ENCODE peak calls at places on chromosome 10, in five cellular contexts. One of them, this sample, is unnamed.

GRCh38 chr10:110865184-110865803 is 6.4 kb upstream of the PDCD4 start:
- DNase-seq in suprapubic skin: no peak
- DNase-seq in osteocyte: no peak
- DNase-seq in cardiac muscle cell: no peak
- DNase-seq in heart left ventricle: no peak
- DNase-seq in this sample: no peak

GRCh38 chr10:7819126-7819470 is 793 bp downstream of the TAF3 start:
- DNase-seq in suprapubic skin: no peak
- DNase-seq in osteocyte: no peak
- DNase-seq in cardiac muscle cell: peak; percentile 67
- DNase-seq in heart left ventricle: peak; percentile 26
- DNase-seq in this sample: no peak

GRCh38 chr10:33790506-33791283 is 456.2 kb upstream of the NRP1 start:
- DNase-seq in suprapubic skin: no peak
- DNase-seq in cardiac muscle cell: no peak
- DNase-seq in osteocyte: no peak
- DNase-seq in heart left ventricle: no peak
- DNase-seq in this sample: no peak

GRCh38 chr10:70034252-70034651 is 18.4 kb upstream of the MACROH2A2 start:
- DNase-seq in osteocyte: no peak
- DNase-seq in heart left ventricle: no peak
- DNase-seq in cardiac muscle cell: peak; percentile 17
- DNase-seq in suprapubic skin: no peak
- DNase-seq in this sample: no peak

GRCh38 chr10:48463318-48464003 is 141.4 kb downstream of the ARHGAP22 start:
- DNase-seq in osteocyte: peak; percentile 84
- DNase-seq in suprapubic skin: peak; percentile 68
- DNase-seq in cardiac muscle cell: peak; percentile 61
- DNase-seq in heart left ventricle: peak; percentile 18
- DNase-seq in this sample: peak; percentile 70

GRCh38 chr10:80168679-80169380 is 36.3 kb downstream of the PLAC9 start:
- DNase-seq in heart left ventricle: no peak
- DNase-seq in osteocyte: no peak
- DNase-seq in suprapubic skin: no peak
- DNase-seq in cardiac muscle cell: no peak
- DNase-seq in this sample: no peak

GRCh38 chr10:42876476-42876875 is 93.9 kb downstream of the BMS1 start:
- DNase-seq in suprapubic skin: no peak
- DNase-seq in cardiac muscle cell: no peak
- DNase-seq in osteocyte: no peak
- DNase-seq in heart left ventricle: peak; percentile 4
- DNase-seq in this sample: peak; percentile 22

GRCh38 chr10:78986419-78986818 is 82.3 kb upstream of the ZMIZ1 start:
- DNase-seq in heart left ventricle: no peak
- DNase-seq in cardiac muscle cell: no peak
- DNase-seq in suprapubic skin: no peak
- DNase-seq in osteocyte: no peak
- DNase-seq in this sample: no peak

GRCh38 chr10:75358835-75359421 is 42.6 kb downstream of the ZNF503 start:
- DNase-seq in cardiac muscle cell: no peak
- DNase-seq in osteocyte: no peak
- DNase-seq in suprapubic skin: no peak
- DNase-seq in heart left ventricle: no peak
- DNase-seq in this sample: no peak

GRCh38 chr10:59435707-59436106 is 73.4 kb upstream of the FAM13C start:
- DNase-seq in cardiac muscle cell: no peak
- DNase-seq in heart left ventricle: no peak
- DNase-seq in osteocyte: no peak
- DNase-seq in suprapubic skin: no peak
- DNase-seq in this sample: no peak

GRCh38 chr10:43985941-43986340 is 337.3 kb upstream of the ZNF32 start:
- DNase-seq in heart left ventricle: no peak
- DNase-seq in cardiac muscle cell: no peak
- DNase-seq in osteocyte: peak; percentile 73
- DNase-seq in suprapubic skin: no peak
- DNase-seq in this sample: no peak

GRCh38 chr10:11387044-11387443 is 224.4 kb downstream of the USP6NL start:
- DNase-seq in cardiac muscle cell: no peak
- DNase-seq in suprapubic skin: no peak
- DNase-seq in osteocyte: no peak
- DNase-seq in heart left ventricle: no peak
- DNase-seq in this sample: no peak

GRCh38 chr10:78817361-78817760 is 251.4 kb upstream of the ZMIZ1 start:
- DNase-seq in suprapubic skin: no peak
- DNase-seq in heart left ventricle: no peak
- DNase-seq in osteocyte: no peak
- DNase-seq in cardiac muscle cell: no peak
- DNase-seq in this sample: peak; percentile 92

GRCh38 chr10:22420787-22421517 is 75.7 kb downstream of the SPAG6 start:
- DNase-seq in suprapubic skin: no peak
- DNase-seq in cardiac muscle cell: no peak
- DNase-seq in osteocyte: no peak
- DNase-seq in heart left ventricle: no peak
- DNase-seq in this sample: no peak
- TF ChIP-seq CTCF in suprapubic skin: no peak
- TF ChIP-seq CTCF in cardiac muscle cell: peak; percentile 25
- TF ChIP-seq CTCF in osteocyte: peak; percentile 56
- TF ChIP-seq CTCF in heart left ventricle: no peak
- TF ChIP-seq CTCF in this sample: no peak

GRCh38 chr10:71747808-71748523 is 25.4 kb downstream of the VSIR start:
- DNase-seq in suprapubic skin: no peak
- DNase-seq in heart left ventricle: peak; percentile 61
- DNase-seq in osteocyte: no peak
- DNase-seq in cardiac muscle cell: no peak
- DNase-seq in this sample: no peak

GRCh38 chr10:71745659-71746250 is 26.2 kb upstream of the C10orf105 start:
- DNase-seq in suprapubic skin: no peak
- DNase-seq in heart left ventricle: no peak
- DNase-seq in cardiac muscle cell: no peak
- DNase-seq in osteocyte: no peak
- DNase-seq in this sample: no peak

GRCh38 chr10:71748671-71749191 is 24.6 kb downstream of the VSIR start:
- DNase-seq in osteocyte: no peak
- DNase-seq in heart left ventricle: peak; percentile 83
- DNase-seq in suprapubic skin: no peak
- DNase-seq in cardiac muscle cell: no peak
- DNase-seq in this sample: no peak

GRCh38 chr10:71746344-71747037 is 26.8 kb downstream of the VSIR start:
- DNase-seq in suprapubic skin: no peak
- DNase-seq in cardiac muscle cell: peak; percentile 89
- DNase-seq in heart left ventricle: peak; percentile 80
- DNase-seq in osteocyte: no peak
- DNase-seq in this sample: no peak

GRCh38 chr10:71747039-71747807 is 26.1 kb downstream of the VSIR start:
- DNase-seq in cardiac muscle cell: no peak
- DNase-seq in heart left ventricle: no peak
- DNase-seq in suprapubic skin: no peak
- DNase-seq in osteocyte: no peak
- DNase-seq in this sample: no peak
- TF ChIP-seq CTCF in cardiac muscle cell: no peak
- TF ChIP-seq CTCF in heart left ventricle: no peak
- TF ChIP-seq CTCF in suprapubic skin: no peak
- TF ChIP-seq CTCF in osteocyte: no peak
- TF ChIP-seq CTCF in this sample: no peak

GRCh38 chr10:84097787-84098353 is 41.4 kb upstream of the GHITM start:
- DNase-seq in suprapubic skin: no peak
- DNase-seq in osteocyte: no peak
- DNase-seq in heart left ventricle: no peak
- DNase-seq in cardiac muscle cell: peak; percentile 18
- DNase-seq in this sample: no peak
- TF ChIP-seq CTCF in suprapubic skin: no peak
- TF ChIP-seq CTCF in osteocyte: peak; percentile 67
- TF ChIP-seq CTCF in heart left ventricle: peak; percentile 46
- TF ChIP-seq CTCF in cardiac muscle cell: peak; percentile 60
- TF ChIP-seq CTCF in this sample: peak; percentile 32

DNA sequence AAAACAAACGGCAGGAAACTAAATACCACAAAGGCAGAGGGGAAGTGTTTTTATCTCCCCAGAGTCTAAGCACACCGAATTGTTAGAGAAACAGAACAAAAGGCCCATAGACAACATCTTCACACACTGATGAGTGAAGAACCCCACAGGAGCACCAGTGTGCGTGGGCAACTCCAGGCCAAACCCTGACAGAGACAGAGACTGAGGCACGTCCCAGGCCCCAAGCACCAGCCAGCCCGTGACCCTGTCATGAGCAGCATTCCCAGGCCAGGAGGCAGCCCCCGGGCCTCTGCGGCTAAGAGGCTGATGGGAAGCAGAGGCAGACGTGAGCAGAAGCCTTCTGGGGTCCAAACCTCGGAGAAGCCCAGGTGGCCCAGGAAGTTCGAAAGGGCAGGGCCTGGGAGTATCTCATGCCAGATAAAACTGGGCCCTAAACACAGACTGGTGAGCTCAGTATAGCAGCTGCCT is 184.4 kb downstream of the TCERG1L start:
- DNase-seq in osteocyte: no peak
- DNase-seq in cardiac muscle cell: no peak
- DNase-seq in heart left ventricle: no peak
- DNase-seq in suprapubic skin: no peak
- DNase-seq in this sample: no peak
- TF ChIP-seq CTCF in osteocyte: no peak
- TF ChIP-seq CTCF in cardiac muscle cell: no peak
- TF ChIP-seq CTCF in heart left ventricle: no peak
- TF ChIP-seq CTCF in suprapubic skin: no peak
- TF ChIP-seq CTCF in this sample: no peak

GRCh38 chr10:77001186-77001585 is 636.4 kb downstream of the KCNMA1 start:
- DNase-seq in suprapubic skin: no peak
- DNase-seq in cardiac muscle cell: no peak
- DNase-seq in heart left ventricle: no peak
- DNase-seq in osteocyte: no peak
- DNase-seq in this sample: no peak
- TF ChIP-seq CTCF in suprapubic skin: no peak
- TF ChIP-seq CTCF in cardiac muscle cell: no peak
- TF ChIP-seq CTCF in heart left ventricle: no peak
- TF ChIP-seq CTCF in osteocyte: no peak
- TF ChIP-seq CTCF in this sample: no peak

GRCh38 chr10:35304649-35305048 is 31.7 kb upstream of the CCNY start:
- DNase-seq in heart left ventricle: no peak
- DNase-seq in osteocyte: no peak
- DNase-seq in suprapubic skin: no peak
- DNase-seq in cardiac muscle cell: no peak
- DNase-seq in this sample: no peak
- TF ChIP-seq CTCF in heart left ventricle: no peak
- TF ChIP-seq CTCF in osteocyte: no peak
- TF ChIP-seq CTCF in suprapubic skin: no peak
- TF ChIP-seq CTCF in cardiac muscle cell: no peak
- TF ChIP-seq CTCF in this sample: no peak

GRCh38 chr10:73871915-73872710 is 2.2 kb downstream of the CAMK2G start:
- DNase-seq in cardiac muscle cell: no peak
- DNase-seq in heart left ventricle: no peak
- DNase-seq in suprapubic skin: no peak
- DNase-seq in osteocyte: no peak
- DNase-seq in this sample: no peak
- TF ChIP-seq CTCF in cardiac muscle cell: peak; percentile 13
- TF ChIP-seq CTCF in heart left ventricle: no peak
- TF ChIP-seq CTCF in suprapubic skin: no peak
- TF ChIP-seq CTCF in osteocyte: peak; percentile 38
- TF ChIP-seq CTCF in this sample: no peak

DNA sequence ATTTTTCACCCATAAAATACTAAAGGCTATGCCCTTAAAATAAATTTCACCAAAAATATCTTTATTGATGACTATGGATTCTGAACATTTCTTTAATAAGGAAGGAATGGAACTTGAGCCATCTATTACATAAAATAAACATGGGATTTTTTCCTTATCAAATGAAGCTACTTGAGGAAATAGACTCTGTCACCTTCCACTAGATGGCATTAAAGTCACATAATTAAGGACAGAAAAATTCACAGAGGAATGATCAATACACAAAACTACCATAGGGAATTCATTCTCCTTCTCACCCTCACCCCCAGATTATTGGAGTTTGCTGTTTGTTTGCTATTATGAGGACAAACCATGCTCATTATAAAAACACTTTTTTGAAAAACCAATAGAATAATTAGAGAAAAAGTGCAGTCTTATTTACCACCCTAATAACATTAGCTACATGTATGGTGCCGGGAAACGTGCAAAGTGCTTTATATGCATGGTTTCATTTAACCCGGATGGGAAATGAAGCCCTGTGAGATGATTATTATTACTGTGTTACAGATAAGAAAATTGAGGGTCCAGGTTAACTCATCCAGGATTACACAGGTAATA is 21.1 kb upstream of the FOXI2 start:
- DNase-seq in suprapubic skin: no peak
- DNase-seq in heart left ventricle: no peak
- DNase-seq in cardiac muscle cell: peak; percentile 37
- DNase-seq in osteocyte: no peak
- DNase-seq in this sample: no peak
- TF ChIP-seq CTCF in suprapubic skin: peak; percentile 3
- TF ChIP-seq CTCF in heart left ventricle: peak; percentile 40
- TF ChIP-seq CTCF in cardiac muscle cell: no peak
- TF ChIP-seq CTCF in osteocyte: peak; percentile 49
- TF ChIP-seq CTCF in this sample: no peak

GRCh38 chr10:123140983-123141390 is 5.2 kb downstream of the HMX3 start:
- DNase-seq in cardiac muscle cell: no peak
- DNase-seq in heart left ventricle: no peak
- DNase-seq in suprapubic skin: no peak
- DNase-seq in osteocyte: no peak
- DNase-seq in this sample: no peak

GRCh38 chr10:123139165-123139520 is 3.4 kb downstream of the HMX3 start:
- DNase-seq in osteocyte: no peak
- DNase-seq in suprapubic skin: no peak
- DNase-seq in cardiac muscle cell: no peak
- DNase-seq in heart left ventricle: no peak
- DNase-seq in this sample: no peak

GRCh38 chr10:123141791-123142700 is 5.9 kb upstream of the HMX2 start:
- DNase-seq in cardiac muscle cell: no peak
- DNase-seq in osteocyte: no peak
- DNase-seq in heart left ventricle: no peak
- DNase-seq in suprapubic skin: no peak
- DNase-seq in this sample: no peak

GRCh38 chr10:123139521-123140163 is 3.9 kb downstream of the HMX3 start:
- DNase-seq in suprapubic skin: no peak
- DNase-seq in heart left ventricle: no peak
- DNase-seq in osteocyte: no peak
- DNase-seq in cardiac muscle cell: peak; percentile 62
- DNase-seq in this sample: no peak

GRCh38 chr10:123140164-123140982 is 4.6 kb downstream of the HMX3 start:
- DNase-seq in suprapubic skin: no peak
- DNase-seq in cardiac muscle cell: no peak
- DNase-seq in heart left ventricle: no peak
- DNase-seq in osteocyte: no peak
- DNase-seq in this sample: no peak
- TF ChIP-seq CTCF in suprapubic skin: no peak
- TF ChIP-seq CTCF in cardiac muscle cell: no peak
- TF ChIP-seq CTCF in heart left ventricle: no peak
- TF ChIP-seq CTCF in osteocyte: no peak
- TF ChIP-seq CTCF in this sample: no peak

This sample was measured in vagina.